ENCODE peak calls at places on chromosomes 6 and 20, in five cellular contexts. A is tibial nerve, Z is uterus, G is SK-N-SH, D is GM23338. J is an unnamed sample.

GRCh38 chr6:93751969-93752368 is 332.6 kb upstream of the EPHA7 start:
- DNase-seq in G (no peak), A (no peak), Z (no peak), D (peak; percentile 68), J (no peak)

GRCh38 chr6:16572943-16573342 is 188.3 kb downstream of the ATXN1 start:
- DNase-seq in D (peak; percentile 19), A (no peak), G (no peak), Z (no peak), J (no peak)

GRCh38 chr6:10759312-10759839 is 11.8 kb downstream of the TMEM14B start:
- DNase-seq in A (no peak), G (peak; percentile 30), Z (no peak), D (peak; percentile 84), J (no peak)

GRCh38 chr6:168427184-168427583 is 13.8 kb upstream of the SMOC2 start:
- DNase-seq in G (peak; percentile 77), A (no peak), Z (no peak), D (no peak), J (no peak)

GRCh38 chr6:308768-309167 is 16.5 kb downstream of the DUSP22 start:
- DNase-seq in D (no peak), G (no peak), Z (no peak), A (no peak), J (no peak)

GRCh38 chr6:108559884-108560462 is 744 bp upstream of the FOXO3 start:
- DNase-seq in G (peak; percentile 70), A (peak; percentile 48), Z (peak; percentile 89), D (peak; percentile 90), J (peak; percentile 63)

GRCh38 chr20:21436186-21436585 is 38.9 kb upstream of the NKX2-4 start:
- DNase-seq in G (no peak), D (no peak), A (no peak), Z (no peak), J (no peak)

GRCh38 chr6:39791850-39792500 is at the start of gene DAAM2:
- DNase-seq in A (peak; percentile 54), G (peak; percentile 81), D (peak; percentile 66), Z (peak; percentile 68), J (peak; percentile 91)

GRCh38 chr6:50829898-50830439 is 11.3 kb downstream of the TFAP2B start:
- DNase-seq in A (no peak), G (no peak), D (no peak), Z (no peak), J (no peak)

GRCh38 chr20:58511861-58512260 is 3.3 kb downstream of the APCDD1L start:
- DNase-seq in G (peak; percentile 80), A (no peak), D (no peak), Z (no peak), J (no peak)
- TF ChIP-seq CTCF in G (no peak), A (no peak), D (no peak), Z (no peak), J (no peak)

GRCh38 chr6:157033428-157034140 is 256.4 kb downstream of the ARID1B start:
- DNase-seq in G (no peak), Z (no peak), D (no peak), A (no peak), J (no peak)
- H3K4me3 ChIP-seq in G (peak overlapping the region; percentile 36), Z (peak overlapping the region; percentile 34), D (no peak overlapping the region), A (peak overlapping the region; percentile 44), J (peak overlapping the region; percentile 23)

GRCh38 chr6:22153384-22154158 is 143.3 kb downstream of the PRL start:
- DNase-seq in G (no peak), A (no peak), D (no peak), Z (no peak), J (no peak)
- H3K27ac ChIP-seq in G (peak overlapping the region; percentile 64), A (no peak overlapping the region), D (no peak overlapping the region), Z (peak overlapping the region; percentile 15), J (no peak overlapping the region)

GRCh38 chr6:45487645-45488044 is 109.9 kb upstream of the SUPT3H start:
- DNase-seq in Z (no peak), A (no peak), D (no peak), G (no peak), J (no peak)

GRCh38 chr6:45491048-45491447 is 113.3 kb upstream of the SUPT3H start:
- DNase-seq in A (no peak), G (no peak), Z (no peak), D (no peak), J (no peak)

GRCh38 chr6:45486739-45487138 is 109.0 kb upstream of the SUPT3H start:
- DNase-seq in D (no peak), A (no peak), G (no peak), Z (no peak), J (no peak)

GRCh38 chr6:45488884-45489283 is 111.2 kb upstream of the SUPT3H start:
- DNase-seq in G (no peak), Z (no peak), D (no peak), A (no peak), J (no peak)

DNA sequence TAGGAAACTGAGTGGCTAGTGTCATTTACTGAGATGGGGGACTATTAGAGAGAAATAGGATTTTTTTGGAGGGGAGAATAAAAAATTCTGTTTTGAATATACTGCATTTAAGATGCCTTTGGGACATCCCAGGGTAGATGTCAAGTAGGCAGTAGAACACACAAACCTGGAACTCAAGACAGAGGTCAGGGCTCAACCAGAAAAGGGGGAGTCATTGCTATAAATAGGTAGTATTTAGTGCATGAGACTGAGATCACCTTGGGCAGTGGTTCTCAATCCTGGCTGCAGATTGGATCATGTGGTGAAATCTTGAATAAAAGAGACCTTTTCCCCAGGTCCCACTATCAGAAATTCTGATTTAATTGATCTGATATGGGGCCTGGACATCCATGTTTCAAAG is 110.5 kb upstream of the SUPT3H start:
- DNase-seq in A (no peak), Z (no peak), D (no peak), G (no peak), J (no peak)
- TF ChIP-seq CTCF in A (no peak), Z (no peak), D (no peak), G (no peak), J (no peak)

GRCh38 chr20:63773571-63774347 is 34.2 kb downstream of the SLC2A4RG start:
- DNase-seq in D (no peak), Z (no peak), A (no peak), G (no peak), J (peak; percentile 63)

GRCh38 chr20:63774348-63774735 is 34.8 kb downstream of the SLC2A4RG start:
- DNase-seq in G (peak; percentile 79), Z (no peak), A (no peak), D (no peak), J (no peak)

GRCh38 chr20:63772781-63773520 is 33.4 kb downstream of the SLC2A4RG start:
- DNase-seq in G (no peak), A (no peak), Z (no peak), D (no peak), J (peak; percentile 75)

GRCh38 chr20:63777614-63778013 is 38.0 kb downstream of the SLC2A4RG start:
- DNase-seq in G (no peak), D (no peak), A (no peak), Z (no peak), J (peak; percentile 17)

DNA sequence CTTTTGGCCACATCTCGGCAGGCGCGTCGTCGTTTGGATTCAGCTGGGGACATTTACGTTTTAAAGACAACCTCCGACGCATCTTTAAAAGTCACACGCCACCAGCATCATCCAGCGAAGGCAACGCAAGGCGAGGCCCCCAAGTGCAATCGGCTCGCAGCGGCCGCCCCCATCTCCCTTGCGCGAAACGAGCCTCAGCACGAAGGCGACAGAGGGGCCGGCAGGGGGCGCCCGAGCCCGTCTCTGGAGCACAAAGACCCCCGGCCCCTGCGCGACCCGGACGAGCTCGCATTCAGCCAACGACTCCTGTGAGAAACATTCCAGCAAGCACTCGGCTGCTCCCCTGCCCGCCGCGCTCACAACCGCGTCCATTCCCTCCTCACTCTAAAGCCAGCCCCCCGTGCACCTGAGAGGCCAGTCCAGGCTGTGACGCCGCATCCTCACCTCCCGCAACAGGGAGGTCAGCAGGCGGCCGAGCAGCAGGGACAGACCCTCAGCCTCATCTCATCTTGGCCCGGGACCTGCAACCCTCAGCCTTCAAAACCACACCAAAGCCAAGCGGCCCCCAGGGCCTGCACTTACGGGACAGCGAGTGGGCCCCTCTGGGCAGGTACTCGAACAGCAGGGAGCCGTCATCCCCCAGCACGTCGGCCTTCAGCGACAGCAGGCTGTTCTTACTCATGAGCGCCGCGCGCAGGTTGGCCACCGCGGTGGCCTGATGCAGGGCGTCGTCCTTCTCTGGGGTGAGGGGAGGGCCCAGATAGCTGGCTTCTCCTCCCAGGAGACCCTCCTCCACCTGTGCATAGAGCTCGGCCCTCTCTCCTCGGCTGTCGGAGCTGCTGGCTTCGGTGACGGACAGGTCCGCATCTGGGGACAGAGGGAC is 35.8 kb downstream of the SLC2A4RG start:
- DNase-seq in G (peak; percentile 95), D (peak; percentile 94), A (no peak), Z (peak; percentile 55), J (peak; percentile 81)
- H3K4me3 ChIP-seq in G (peak overlapping the region; percentile 28), D (peak overlapping the region; percentile 68), A (peak overlapping the region; percentile 32), Z (peak overlapping the region; percentile 13), J (peak overlapping the region; percentile 1)